ENCODE peak calls at places on chromosomes 7 and 10, in eight cellular contexts. One of them, this sample, is unnamed.

GRCh38 chr7:14836571-14837189 is 65.9 kb downstream of the DGKB start:
- DNase-seq in upper lobe of left lung: no peak
- DNase-seq in A673: peak
- DNase-seq in PC-3: peak
- DNase-seq in heart left ventricle: peak
- DNase-seq in lung: no peak
- DNase-seq in coronary artery: no peak
- DNase-seq in AG10803: peak
- DNase-seq in this sample: peak

GRCh38 chr7:13981070-13981469 is 8.4 kb downstream of the ETV1 start:
- DNase-seq in upper lobe of left lung: peak
- DNase-seq in A673: peak
- DNase-seq in PC-3: peak
- DNase-seq in heart left ventricle: peak
- DNase-seq in lung: peak
- DNase-seq in coronary artery: no peak
- DNase-seq in AG10803: peak
- DNase-seq in this sample: peak

GRCh38 chr7:15005672-15006071 is 103.1 kb upstream of the DGKB start:
- DNase-seq in upper lobe of left lung: no peak
- DNase-seq in A673: no peak
- DNase-seq in PC-3: no peak
- DNase-seq in heart left ventricle: no peak
- DNase-seq in lung: no peak
- DNase-seq in coronary artery: no peak
- DNase-seq in AG10803: no peak
- DNase-seq in this sample: no peak

GRCh38 chr10:88209837-88210552 is 346.6 kb downstream of the PTEN start:
- DNase-seq in upper lobe of left lung: no peak
- DNase-seq in A673: no peak
- DNase-seq in PC-3: no peak
- DNase-seq in heart left ventricle: no peak
- DNase-seq in lung: no peak
- DNase-seq in coronary artery: no peak
- DNase-seq in AG10803: peak
- DNase-seq in this sample: peak

GRCh38 chr10:3886191-3886590 is 101.2 kb upstream of the KLF6 start:
- DNase-seq in upper lobe of left lung: peak
- DNase-seq in A673: no peak
- DNase-seq in PC-3: no peak
- DNase-seq in heart left ventricle: peak
- DNase-seq in lung: no peak
- DNase-seq in coronary artery: no peak
- DNase-seq in AG10803: peak
- DNase-seq in this sample: peak

GRCh38 chr7:1674161-1675035 is 4.3 kb downstream of the ELFN1 start:
- DNase-seq in upper lobe of left lung: no peak
- DNase-seq in A673: no peak
- DNase-seq in PC-3: no peak
- DNase-seq in heart left ventricle: no peak
- DNase-seq in lung: no peak
- DNase-seq in coronary artery: peak
- DNase-seq in AG10803: no peak
- DNase-seq in this sample: no peak

GRCh38 chr7:135232720-135233119 is 918 bp upstream of the STRA8 start:
- DNase-seq in upper lobe of left lung: no peak
- DNase-seq in A673: no peak
- DNase-seq in PC-3: no peak
- DNase-seq in heart left ventricle: no peak
- DNase-seq in lung: peak
- DNase-seq in coronary artery: no peak
- DNase-seq in AG10803: no peak
- DNase-seq in this sample: no peak

GRCh38 chr7:52017802-52018679 is 701.4 kb upstream of the COBL start:
- DNase-seq in upper lobe of left lung: no peak
- DNase-seq in A673: peak
- DNase-seq in PC-3: peak
- DNase-seq in heart left ventricle: no peak
- DNase-seq in lung: no peak
- DNase-seq in coronary artery: no peak
- DNase-seq in AG10803: no peak
- DNase-seq in this sample: no peak

GRCh38 chr7:30134523-30135270 is at the start of gene MTURN:
- DNase-seq in upper lobe of left lung: peak
- DNase-seq in A673: peak
- DNase-seq in PC-3: peak
- DNase-seq in heart left ventricle: peak
- DNase-seq in lung: peak
- DNase-seq in coronary artery: peak
- DNase-seq in AG10803: peak
- DNase-seq in this sample: peak

GRCh38 chr10:112732277-112732891 is 217.7 kb upstream of the TCF7L2 start:
- DNase-seq in upper lobe of left lung: no peak
- DNase-seq in A673: peak
- DNase-seq in PC-3: peak
- DNase-seq in heart left ventricle: peak
- DNase-seq in lung: no peak
- DNase-seq in coronary artery: no peak
- DNase-seq in AG10803: peak
- DNase-seq in this sample: peak

DNA sequence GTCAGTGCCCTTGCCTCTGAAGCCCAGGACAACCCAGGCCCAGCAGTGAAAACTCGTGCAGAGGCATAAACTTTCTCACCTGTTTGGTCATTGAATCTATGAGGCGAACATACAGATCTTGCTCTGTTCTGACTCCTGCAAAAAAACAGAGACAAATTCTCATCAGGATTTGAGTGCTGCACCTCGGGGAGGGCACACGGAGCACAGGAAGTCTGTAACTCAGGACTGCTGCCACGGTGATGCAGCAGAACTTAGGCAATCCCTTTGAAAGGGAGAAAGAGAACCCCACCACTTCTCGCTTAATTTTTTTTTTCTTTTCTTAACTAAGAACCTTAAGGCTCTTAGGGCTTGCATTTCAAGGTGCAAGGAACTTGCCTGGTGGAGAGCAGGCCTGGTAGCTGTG is 2.0 kb downstream of the EBF3 start:
- DNase-seq in upper lobe of left lung: no peak
- DNase-seq in A673: no peak
- DNase-seq in PC-3: no peak
- DNase-seq in heart left ventricle: no peak
- DNase-seq in lung: no peak
- DNase-seq in coronary artery: no peak
- DNase-seq in AG10803: no peak
- DNase-seq in this sample: peak
- TF ChIP-seq CTCF in upper lobe of left lung: no peak
- TF ChIP-seq CTCF in A673: no peak
- TF ChIP-seq CTCF in PC-3: no peak
- TF ChIP-seq CTCF in heart left ventricle: no peak
- TF ChIP-seq CTCF in lung: no peak
- TF ChIP-seq CTCF in coronary artery: no peak
- TF ChIP-seq CTCF in AG10803: no peak
- TF ChIP-seq CTCF in this sample: no peak

DNA sequence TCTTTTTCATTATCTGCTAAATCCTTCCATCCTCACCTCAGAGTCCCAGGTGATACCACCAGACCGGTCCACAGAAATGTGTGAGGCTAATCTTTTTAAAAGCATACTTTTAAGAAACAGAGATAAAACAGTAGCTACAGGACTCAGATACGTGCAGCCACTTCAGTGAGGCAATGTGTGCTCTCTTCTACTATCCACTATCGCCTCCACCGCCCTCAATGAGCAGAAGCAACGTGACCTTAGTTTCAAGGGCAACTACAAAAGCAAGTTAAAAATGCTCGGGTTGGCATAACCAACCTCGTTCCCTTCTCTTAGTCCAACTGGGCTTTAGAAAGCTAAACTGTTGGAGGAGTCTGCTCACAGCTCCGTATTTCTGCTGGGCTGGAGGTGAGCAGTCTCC is 4.2 kb downstream of the FGFR2 start:
- DNase-seq in upper lobe of left lung: no peak
- DNase-seq in A673: no peak
- DNase-seq in PC-3: no peak
- DNase-seq in heart left ventricle: no peak
- DNase-seq in lung: no peak
- DNase-seq in coronary artery: no peak
- DNase-seq in AG10803: no peak
- DNase-seq in this sample: no peak
- H3K4me3 ChIP-seq in upper lobe of left lung: no peak
- H3K4me3 ChIP-seq in A673: no peak
- H3K4me3 ChIP-seq in PC-3: no peak
- H3K4me3 ChIP-seq in heart left ventricle: no peak
- H3K4me3 ChIP-seq in lung: no peak
- H3K4me3 ChIP-seq in coronary artery: no peak
- H3K4me3 ChIP-seq in AG10803: no peak
- H3K4me3 ChIP-seq in this sample: no peak

GRCh38 chr10:116026315-116026714 is 246.7 kb downstream of the GFRA1 start:
- DNase-seq in upper lobe of left lung: no peak
- DNase-seq in A673: no peak
- DNase-seq in PC-3: no peak
- DNase-seq in heart left ventricle: no peak
- DNase-seq in lung: no peak
- DNase-seq in coronary artery: no peak
- DNase-seq in AG10803: no peak
- DNase-seq in this sample: no peak
- TF ChIP-seq CTCF in upper lobe of left lung: no peak
- TF ChIP-seq CTCF in A673: no peak
- TF ChIP-seq CTCF in PC-3: no peak
- TF ChIP-seq CTCF in heart left ventricle: no peak
- TF ChIP-seq CTCF in lung: no peak
- TF ChIP-seq CTCF in coronary artery: no peak
- TF ChIP-seq CTCF in AG10803: peak
- TF ChIP-seq CTCF in this sample: no peak

GRCh38 chr10:74187237-74187636 is 36.2 kb downstream of the ADK start:
- DNase-seq in upper lobe of left lung: no peak
- DNase-seq in A673: no peak
- DNase-seq in PC-3: no peak
- DNase-seq in heart left ventricle: no peak
- DNase-seq in lung: no peak
- DNase-seq in coronary artery: no peak
- DNase-seq in AG10803: peak
- DNase-seq in this sample: no peak

GRCh38 chr10:74194545-74194944 is 43.5 kb downstream of the ADK start:
- DNase-seq in upper lobe of left lung: no peak
- DNase-seq in A673: no peak
- DNase-seq in PC-3: peak
- DNase-seq in heart left ventricle: no peak
- DNase-seq in lung: no peak
- DNase-seq in coronary artery: no peak
- DNase-seq in AG10803: no peak
- DNase-seq in this sample: peak

GRCh38 chr10:74189999-74190421 is 39.0 kb downstream of the ADK start:
- DNase-seq in upper lobe of left lung: peak
- DNase-seq in A673: peak
- DNase-seq in PC-3: peak
- DNase-seq in heart left ventricle: no peak
- DNase-seq in lung: peak
- DNase-seq in coronary artery: no peak
- DNase-seq in AG10803: peak
- DNase-seq in this sample: peak

GRCh38 chr10:74186678-74187077 is 35.7 kb downstream of the ADK start:
- DNase-seq in upper lobe of left lung: no peak
- DNase-seq in A673: no peak
- DNase-seq in PC-3: peak
- DNase-seq in heart left ventricle: no peak
- DNase-seq in lung: no peak
- DNase-seq in coronary artery: no peak
- DNase-seq in AG10803: peak
- DNase-seq in this sample: no peak

GRCh38 chr10:74190494-74190893 is 39.5 kb downstream of the ADK start:
- DNase-seq in upper lobe of left lung: no peak
- DNase-seq in A673: no peak
- DNase-seq in PC-3: peak
- DNase-seq in heart left ventricle: no peak
- DNase-seq in lung: no peak
- DNase-seq in coronary artery: no peak
- DNase-seq in AG10803: peak
- DNase-seq in this sample: no peak
- H3K4me3 ChIP-seq in upper lobe of left lung: no peak
- H3K4me3 ChIP-seq in A673: peak
- H3K4me3 ChIP-seq in PC-3: peak
- H3K4me3 ChIP-seq in heart left ventricle: no peak
- H3K4me3 ChIP-seq in lung: no peak
- H3K4me3 ChIP-seq in coronary artery: peak
- H3K4me3 ChIP-seq in AG10803: peak
- H3K4me3 ChIP-seq in this sample: peak

GRCh38 chr10:132899751-132900065 is 42.7 kb downstream of the CFAP46 start:
- DNase-seq in upper lobe of left lung: no peak
- DNase-seq in A673: no peak
- DNase-seq in PC-3: no peak
- DNase-seq in heart left ventricle: peak
- DNase-seq in lung: no peak
- DNase-seq in coronary artery: no peak
- DNase-seq in AG10803: no peak
- DNase-seq in this sample: no peak
- TF ChIP-seq CTCF in upper lobe of left lung: no peak
- TF ChIP-seq CTCF in A673: no peak
- TF ChIP-seq CTCF in PC-3: no peak
- TF ChIP-seq CTCF in heart left ventricle: no peak
- TF ChIP-seq CTCF in lung: no peak
- TF ChIP-seq CTCF in coronary artery: no peak
- TF ChIP-seq CTCF in AG10803: no peak
- TF ChIP-seq CTCF in this sample: no peak